ENCODE peak calls at places on chromosomes 7 and 10, in four cellular contexts. V is WTC11, Y is endothelial cell of umbilical vein, R is K562. X is an unnamed sample.

GRCh38 chr10:101468159-101468558 is 114.2 kb downstream of the BTRC start:
- DNase-seq in V (no peak), Y (no peak), R (no peak), X (no peak)

GRCh38 chr10:130933008-130933390 is 378.5 kb downstream of the TCERG1L start:
- DNase-seq in V (no peak), Y (no peak), R (no peak), X (no peak)

GRCh38 chr7:70238171-70238575 is 639.9 kb downstream of the AUTS2 start:
- DNase-seq in V (no peak), Y (no peak), R (no peak), X (no peak)

GRCh38 chr7:50662996-50663395 is 97.8 kb upstream of the DDC start:
- DNase-seq in V (no peak), Y (no peak), R (no peak), X (no peak)

GRCh38 chr7:83105948-83106347 is 56.7 kb downstream of the PCLO start:
- DNase-seq in V (no peak), Y (no peak), R (no peak), X (no peak)

GRCh38 chr7:75565129-75565528 is 73.0 kb downstream of the SPDYE5 start:
- DNase-seq in V (no peak), Y (peak), R (no peak), X (peak)

GRCh38 chr10:18607979-18608378 is 43.4 kb downstream of the NSUN6 start:
- DNase-seq in V (no peak), Y (no peak), R (no peak), X (peak)

GRCh38 chr10:74040200-74041126 is 42.5 kb downstream of the VCL start:
- DNase-seq in V (no peak), Y (no peak), R (no peak), X (no peak)

GRCh38 chr10:128574616-128575210 is 448.5 kb upstream of the MKI67 start:
- DNase-seq in V (no peak), Y (no peak), R (no peak), X (no peak)

GRCh38 chr10:85643839-85644525 is 722.6 kb downstream of the GRID1 start:
- DNase-seq in V (no peak), Y (peak), R (no peak), X (peak)

GRCh38 chr10:124308811-124309210 is 109.9 kb downstream of the OAT start:
- DNase-seq in V (no peak), Y (no peak), R (no peak), X (no peak)

GRCh38 chr7:159113056-159113455 is 31.6 kb downstream of the VIPR2 start:
- DNase-seq in V (no peak), Y (no peak), R (no peak), X (no peak)

GRCh38 chr10:81479316-81479715 is 395.7 kb upstream of the NRG3 start:
- DNase-seq in V (no peak), Y (no peak), R (no peak), X (peak)

GRCh38 chr7:28536259-28536658 is 123.9 kb downstream of the CREB5 start:
- DNase-seq in V (peak), Y (no peak), R (no peak), X (no peak)

GRCh38 chr7:30646154-30646553 is 36.1 kb downstream of the CRHR2 start:
- DNase-seq in V (no peak), Y (no peak), R (no peak), X (no peak)

GRCh38 chr7:940599-941408 is 13.7 kb downstream of the ADAP1 start:
- DNase-seq in V (no peak), Y (no peak), R (no peak), X (no peak)

GRCh38 chr10:75102830-75103673 is 8.4 kb upstream of the SAMD8 start:
- DNase-seq in V (no peak), Y (no peak), R (no peak), X (no peak)

GRCh38 chr10:74213571-74214162 is 62.6 kb downstream of the ADK start:
- DNase-seq in V (peak), Y (peak), R (peak), X (peak)

GRCh38 chr7:651032-651728 is 75.3 kb upstream of the DNAAF5 start:
- DNase-seq in V (no peak), Y (no peak), R (no peak), X (no peak)

GRCh38 chr7:47466832-47467231 is 115.1 kb downstream of the TNS3 start:
- DNase-seq in V (no peak), Y (no peak), R (no peak), X (no peak)

GRCh38 chr10:9733764-9734163 is 1283.9 kb upstream of the CELF2 start:
- DNase-seq in V (no peak), Y (no peak), R (no peak), X (no peak)

GRCh38 chr7:148395990-148396716 is 194.4 kb upstream of the C7orf33 start:
- DNase-seq in V (no peak), Y (no peak), R (no peak), X (no peak)

GRCh38 chr7:148397056-148397455 is 193.5 kb upstream of the C7orf33 start:
- DNase-seq in V (no peak), Y (no peak), R (no peak), X (no peak)

GRCh38 chr7:148398844-148399365 is 191.7 kb upstream of the C7orf33 start:
- DNase-seq in V (no peak), Y (no peak), R (no peak), X (no peak)

GRCh38 chr7:148397555-148397954 is 193.0 kb upstream of the C7orf33 start:
- DNase-seq in V (no peak), Y (no peak), R (no peak), X (no peak)

DNA sequence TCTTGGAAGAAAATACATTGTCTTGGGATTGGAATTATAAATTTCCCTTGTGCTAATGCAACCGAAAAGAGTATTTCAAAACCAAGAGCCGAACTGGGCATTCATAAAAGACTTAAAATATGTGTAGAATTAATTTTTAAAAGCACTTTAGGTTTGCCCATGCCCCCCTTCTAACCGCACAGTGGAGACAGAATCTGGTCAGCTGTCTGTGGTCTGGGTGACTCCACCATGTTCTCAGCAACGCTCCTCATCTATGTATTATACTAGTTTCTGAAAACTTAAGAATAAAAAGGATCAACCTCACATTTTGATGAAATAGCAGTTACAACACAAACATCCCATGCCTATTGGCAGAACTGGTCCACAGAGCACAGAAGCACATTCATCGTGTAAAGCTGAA is 192.6 kb upstream of the C7orf33 start:
- DNase-seq in V (no peak), Y (no peak), R (no peak), X (no peak)
- TF ChIP-seq JUN in V (no peak), Y (no peak), R (no peak), X (no peak)

GRCh38 chr7:120156476-120156875 is 116.5 kb upstream of the KCND2 start:
- DNase-seq in V (no peak), Y (no peak), R (no peak), X (no peak)
- TF ChIP-seq JUN in V (no peak), Y (no peak), R (no peak), X (no peak)

GRCh38 chr10:22381262-22381661 is 36.0 kb downstream of the SPAG6 start:
- DNase-seq in V (no peak), Y (no peak), R (no peak), X (no peak)
- TF ChIP-seq JUN in V (no peak), Y (no peak), R (no peak), X (no peak)

DNA sequence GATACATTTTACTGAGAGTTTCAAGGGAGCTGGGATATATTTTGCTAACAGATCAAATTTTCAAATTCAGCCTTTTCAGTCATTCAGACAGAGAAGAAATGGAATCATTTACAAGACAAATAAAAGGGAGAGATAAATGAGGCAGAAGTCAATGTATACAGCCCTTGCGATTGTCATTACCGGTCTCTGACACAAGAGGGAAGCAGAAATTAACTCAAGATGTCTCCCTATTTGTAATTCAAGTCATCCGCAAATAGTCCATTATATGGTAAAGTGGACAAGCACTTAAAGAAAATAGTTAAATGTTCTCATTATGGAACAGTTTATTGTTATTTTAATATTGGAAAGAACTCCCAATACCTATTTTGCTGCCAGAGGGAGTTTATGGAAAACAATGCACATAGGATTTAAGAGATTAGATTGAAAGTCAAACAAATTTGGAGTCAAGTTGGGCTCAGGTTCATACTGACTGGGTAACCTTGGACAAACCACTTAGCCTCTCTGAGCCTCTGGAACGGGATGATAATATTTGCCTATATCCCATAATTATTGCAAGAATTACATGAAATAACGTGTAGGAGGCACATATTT is 89.3 kb upstream of the PRKCQ start:
- DNase-seq in V (no peak), Y (peak), R (peak), X (peak)
- TF ChIP-seq JUN in V (no peak), Y (no peak), R (no peak), X (no peak)

DNA sequence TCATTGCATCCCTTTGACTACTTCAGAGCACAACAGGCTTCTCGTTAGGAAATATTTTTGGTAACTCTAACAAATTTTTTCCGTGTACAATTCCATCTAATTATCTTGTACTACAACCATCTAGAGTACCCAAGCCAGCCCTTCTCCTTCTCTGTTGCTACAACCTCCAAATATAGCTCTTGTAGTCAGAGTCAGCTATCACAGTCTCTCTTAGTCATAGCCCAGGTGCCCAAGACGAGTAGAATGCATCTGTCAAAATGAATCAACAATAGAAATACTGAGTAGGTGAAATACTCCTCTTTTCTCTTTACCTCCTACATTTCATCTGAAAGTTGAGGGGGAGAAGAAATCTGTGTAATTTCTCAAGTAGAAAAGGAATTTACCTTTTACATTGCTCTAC is 74.0 kb downstream of the INHBA start:
- DNase-seq in V (no peak), Y (no peak), R (no peak), X (no peak)
- TF ChIP-seq JUN in V (no peak), Y (no peak), R (no peak), X (no peak)

DNA sequence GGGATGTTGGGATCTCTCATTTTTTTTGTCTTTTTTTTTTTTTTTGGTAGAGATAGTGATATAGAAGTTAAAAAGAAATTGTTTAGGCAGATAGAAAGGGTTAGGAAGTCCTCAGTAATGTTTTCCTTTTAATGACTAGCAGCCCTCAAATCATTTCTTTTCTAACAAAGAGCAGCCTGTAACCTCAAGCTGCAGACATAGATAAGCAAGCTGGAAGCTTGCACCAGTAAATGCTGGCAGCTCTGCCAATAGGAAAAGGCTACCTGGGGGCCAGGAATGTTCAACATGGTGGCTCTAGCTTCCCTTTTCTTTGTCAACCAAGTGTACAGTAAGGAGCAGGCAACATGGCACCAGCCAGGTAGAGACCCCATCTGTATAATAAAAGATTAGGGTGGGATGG is 212.8 kb downstream of the SNX10 start:
- DNase-seq in V (no peak), Y (peak), R (no peak), X (no peak)
- TF ChIP-seq JUN in V (no peak), Y (no peak), R (no peak), X (no peak)

GRCh38 chr7:4268040-4268965 is 413.8 kb upstream of the FOXK1 start:
- DNase-seq in V (no peak), Y (no peak), R (no peak), X (no peak)

GRCh38 chr7:4266270-4267040 is 415.6 kb upstream of the FOXK1 start:
- DNase-seq in V (no peak), Y (no peak), R (no peak), X (no peak)

GRCh38 chr7:4269086-4269485 is 413.0 kb upstream of the FOXK1 start:
- DNase-seq in V (no peak), Y (no peak), R (no peak), X (no peak)

GRCh38 chr7:4265676-4266075 is 416.4 kb upstream of the FOXK1 start:
- DNase-seq in V (no peak), Y (no peak), R (no peak), X (no peak)

GRCh38 chr7:4267326-4268039 is 414.6 kb upstream of the FOXK1 start:
- DNase-seq in V (no peak), Y (no peak), R (no peak), X (no peak)
- TF ChIP-seq JUN in V (no peak), Y (no peak), R (no peak), X (no peak)

DNA sequence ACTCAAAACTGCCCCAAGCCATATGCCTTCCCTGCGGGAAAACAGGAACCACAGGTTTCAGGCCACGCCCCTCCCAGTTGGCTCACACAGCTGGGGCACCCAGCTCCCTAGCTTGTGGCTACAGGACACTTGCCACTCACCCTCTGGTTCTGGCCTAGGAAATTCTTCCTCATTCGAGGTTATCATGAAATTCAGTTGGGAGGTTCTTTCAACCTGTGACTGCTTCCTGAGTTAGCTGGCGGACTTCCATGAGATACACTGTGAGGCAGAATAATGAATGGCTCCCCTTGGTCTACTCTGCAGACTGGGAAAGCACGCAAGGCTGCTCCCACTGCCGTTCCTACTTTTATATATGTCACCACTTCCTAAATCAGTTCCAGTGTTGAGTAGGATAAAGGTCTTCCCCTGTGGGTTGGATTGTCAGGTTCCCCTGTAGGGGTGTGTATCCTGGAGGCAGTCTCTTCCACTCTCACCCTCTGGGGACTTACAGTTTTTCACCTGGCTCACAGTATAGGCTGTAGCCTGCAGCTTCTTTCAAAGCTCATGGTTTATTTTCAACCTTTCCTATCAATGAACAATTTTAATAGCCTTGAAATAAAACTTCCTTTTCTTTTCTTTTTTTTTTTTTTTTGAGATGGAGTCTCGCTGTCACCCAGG is 37.0 kb downstream of the GPR22 start:
- DNase-seq in V (peak), Y (peak), R (no peak), X (no peak)
- TF ChIP-seq JUN in V (no peak), Y (no peak), R (no peak), X (no peak)

DNA sequence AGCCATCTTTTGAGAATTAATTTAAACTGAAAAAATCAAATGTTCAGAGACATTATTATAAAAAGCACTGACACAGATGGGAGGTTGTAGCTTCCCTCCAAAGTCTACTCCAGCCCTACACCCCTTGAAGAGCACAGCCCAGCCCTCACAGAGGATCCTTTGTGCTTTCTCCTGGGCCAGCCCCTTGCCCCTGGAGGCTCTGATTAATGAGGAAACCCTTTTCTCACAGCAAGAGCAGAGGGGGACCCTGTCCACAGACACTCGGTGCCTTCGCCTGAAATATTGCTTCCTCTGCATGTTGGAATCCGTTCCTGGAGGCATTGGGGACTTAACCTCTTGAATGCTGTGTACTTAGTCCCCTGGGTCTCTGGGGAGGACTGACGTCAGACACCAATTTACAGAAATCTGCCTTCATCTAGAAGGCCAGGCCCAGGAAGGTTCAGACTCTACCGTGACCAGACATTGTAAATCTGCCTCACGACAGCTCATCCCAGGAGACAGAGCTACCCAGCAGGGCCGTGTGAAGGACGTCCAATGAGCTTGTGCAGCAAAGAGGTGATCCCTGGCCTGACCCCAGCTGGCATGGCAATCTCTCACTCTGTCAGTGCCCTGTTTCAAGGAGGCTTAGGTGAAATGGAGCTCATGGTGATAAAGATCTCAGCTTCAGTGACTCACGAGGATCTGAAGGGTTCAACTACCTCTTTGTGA is 8.1 kb upstream of the TMEM72 start:
- DNase-seq in V (no peak), Y (no peak), R (no peak), X (no peak)
- TF ChIP-seq JUN in V (no peak), Y (no peak), R (no peak), X (no peak)

GRCh38 chr10:33871557-33871956 is 537.1 kb upstream of the NRP1 start:
- DNase-seq in V (no peak), Y (no peak), R (no peak), X (no peak)

GRCh38 chr10:33863347-33863746 is 528.9 kb upstream of the NRP1 start:
- DNase-seq in V (no peak), Y (no peak), R (no peak), X (no peak)

GRCh38 chr10:33869089-33869488 is 534.6 kb upstream of the NRP1 start:
- DNase-seq in V (no peak), Y (no peak), R (no peak), X (no peak)
- TF ChIP-seq JUN in V (no peak), Y (no peak), R (no peak), X (no peak)